ENCODE peak calls at places on chromosomes 16 and 17, in six cellular contexts. A is body of pancreas, F is epithelial cell of esophagus, N is glutamatergic neuron, U is fibroblast of villous mesenchyme, R is fibroblast of lung. Z is an unnamed sample.
A peak's percentile ranks its signal among the peaks of the same experiment; 100 is the strongest.

GRCh38 chr16:64008131-64008530 is 1113.7 kb downstream of the CDH11 start:
- DNase-seq in U (no peak), N (no peak), R (peak; percentile 2), A (no peak), F (no peak), Z (peak; percentile 0)

GRCh38 chr17:45231481-45232116 is 9.9 kb downstream of the FMNL1 start:
- DNase-seq in A (no peak), F (no peak), U (peak; percentile 34), R (no peak), N (peak; percentile 61), Z (no peak)

GRCh38 chr17:17028059-17028877 is 14.0 kb upstream of the MPRIP start:
- DNase-seq in A (peak; percentile 86), U (peak; percentile 83), F (peak; percentile 99), R (peak; percentile 51), N (peak; percentile 81), Z (peak; percentile 91)

GRCh38 chr16:54093281-54093680 is 193.3 kb downstream of the IRX3 start:
- DNase-seq in N (no peak), F (no peak), U (no peak), A (no peak), R (no peak), Z (no peak)

GRCh38 chr16:11601425-11601824 is 14.7 kb upstream of the LITAF start:
- DNase-seq in R (no peak), N (no peak), A (no peak), F (no peak), U (no peak), Z (no peak)

GRCh38 chr16:13883881-13884280 is 36.1 kb upstream of the ERCC4 start:
- DNase-seq in N (no peak), A (no peak), R (no peak), F (no peak), U (peak; percentile 10), Z (peak; percentile 19)

GRCh38 chr17:6461792-6462524 is 17.7 kb downstream of the PIMREG start:
- DNase-seq in F (no peak), N (no peak), R (no peak), A (no peak), U (no peak), Z (no peak)

GRCh38 chr16:11681977-11682654 is 13.9 kb downstream of the SNN start:
- DNase-seq in F (no peak), A (no peak), N (peak; percentile 63), R (no peak), U (no peak), Z (no peak)

GRCh38 chr17:79892457-79893236 is 53.4 kb upstream of the CBX4 start:
- DNase-seq in F (peak; percentile 58), U (no peak), A (no peak), R (no peak), N (peak; percentile 54), Z (no peak)

GRCh38 chr17:72273301-72274056 is 152.7 kb downstream of the SOX9 start:
- DNase-seq in A (no peak), R (peak; percentile 14), F (peak; percentile 93), N (no peak), U (no peak), Z (no peak)

GRCh38 chr17:77392376-77393273 is 251.9 kb downstream of the SEC14L1 start:
- DNase-seq in R (peak; percentile 75), N (no peak), U (peak; percentile 44), F (no peak), A (peak; percentile 64), Z (peak; percentile 74)

GRCh38 chr16:17375388-17376304 is 95.1 kb downstream of the XYLT1 start:
- DNase-seq in A (no peak), U (no peak), F (no peak), R (no peak), N (peak; percentile 33), Z (no peak)
- TF ChIP-seq CTCF in A (peak; percentile 5), U (no peak), F (no peak), R (no peak), N (no peak), Z (no peak)

GRCh38 chr16:81880816-81881215 is 101.7 kb downstream of the PLCG2 start:
- DNase-seq in A (no peak), U (no peak), F (no peak), N (no peak), R (no peak), Z (no peak)

GRCh38 chr16:81882559-81882958 is 103.5 kb downstream of the PLCG2 start:
- DNase-seq in R (no peak), F (no peak), U (no peak), A (no peak), N (no peak), Z (no peak)

GRCh38 chr16:81881228-81881627 is 102.1 kb downstream of the PLCG2 start:
- DNase-seq in U (no peak), N (no peak), R (no peak), A (no peak), F (no peak), Z (no peak)

GRCh38 chr16:81878529-81878928 is 99.4 kb downstream of the PLCG2 start:
- DNase-seq in F (no peak), R (no peak), N (no peak), U (no peak), A (no peak), Z (no peak)

DNA sequence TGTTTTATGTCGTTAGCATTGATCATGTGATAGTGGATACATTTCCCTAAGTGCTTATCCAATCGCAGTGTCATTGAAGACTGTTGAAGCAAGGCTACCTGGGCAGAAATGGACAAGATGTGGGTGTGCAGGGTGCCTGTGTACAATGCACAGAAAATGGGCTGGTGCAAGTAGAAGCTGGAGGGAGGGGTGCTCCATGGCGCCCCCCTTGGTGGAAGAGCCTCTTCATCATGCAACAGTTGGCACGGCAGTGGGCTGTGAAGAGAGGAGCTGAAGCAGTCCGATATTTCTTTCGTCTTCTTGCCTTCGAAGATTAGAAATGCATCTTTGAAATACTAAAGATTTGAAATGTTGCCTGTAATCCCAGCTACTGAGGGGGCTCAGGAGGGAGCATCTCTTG is 100.5 kb downstream of the PLCG2 start:
- DNase-seq in F (no peak), N (no peak), A (no peak), U (no peak), R (no peak), Z (no peak)
- TF ChIP-seq CTCF in F (no peak), N (peak; percentile 11), A (no peak), U (peak; percentile 33), R (no peak), Z (no peak)

GRCh38 chr17:42554250-42555121 is 1.8 kb downstream of the HSD17B1 start:
- DNase-seq in A (peak; percentile 89), R (peak; percentile 78), F (peak; percentile 60), N (peak; percentile 97), U (peak; percentile 89), Z (peak; percentile 68)
- TF ChIP-seq CTCF in A (no peak), R (no peak), F (no peak), N (no peak), U (no peak), Z (no peak)

DNA sequence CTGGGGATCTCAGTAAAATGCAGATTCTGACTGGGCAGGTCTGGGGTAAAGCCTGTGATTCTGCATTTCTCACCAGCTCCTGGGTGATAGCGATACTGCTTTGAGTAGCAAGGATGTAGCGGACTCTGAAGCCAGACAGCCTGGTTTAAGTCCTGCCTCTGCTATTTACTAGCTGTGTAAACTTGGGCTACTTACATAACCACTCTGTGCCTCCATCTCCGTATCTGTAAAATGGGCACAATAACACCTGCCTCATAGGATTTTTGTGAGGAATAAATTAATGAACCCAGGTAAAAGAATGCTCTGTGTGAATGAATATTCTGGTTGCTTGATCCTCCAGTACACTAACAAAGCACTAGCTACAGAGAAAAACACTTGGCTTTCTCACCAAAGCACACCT is 54.4 kb downstream of the TMEM132E start:
- DNase-seq in A (no peak), N (no peak), U (no peak), F (no peak), R (no peak), Z (no peak)
- TF ChIP-seq CTCF in A (no peak), N (no peak), U (no peak), F (no peak), R (no peak), Z (no peak)

DNA sequence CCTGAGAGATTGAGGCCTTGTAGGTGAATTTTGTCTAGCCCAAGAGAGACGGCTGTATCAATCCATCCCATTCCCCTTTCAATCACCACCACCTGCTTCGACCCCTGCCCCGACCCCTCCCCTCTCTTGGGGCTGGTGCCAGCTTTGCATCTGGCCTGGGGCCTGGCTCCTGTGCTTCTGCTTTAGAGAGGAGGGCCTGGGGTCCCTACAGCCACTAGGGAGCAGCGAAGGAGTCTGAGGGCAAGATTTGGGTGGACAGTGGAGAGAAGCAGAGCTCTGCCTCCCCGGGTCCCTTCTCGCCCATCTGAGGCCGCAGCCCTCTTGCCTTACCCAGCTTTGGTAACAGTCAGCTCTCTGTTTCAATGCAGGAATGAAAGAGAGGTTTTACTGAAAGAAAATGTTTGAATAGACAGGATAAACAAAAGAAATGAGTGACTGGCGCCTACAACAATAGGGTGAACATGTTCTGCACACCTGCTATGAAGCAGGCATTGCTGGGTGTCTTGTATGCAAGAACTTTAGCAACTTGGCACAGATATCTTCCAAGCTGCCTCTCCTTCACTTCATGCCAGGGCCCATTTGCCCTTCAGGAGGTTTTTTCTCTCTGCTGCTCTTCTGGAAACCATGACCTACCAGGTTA is 57.4 kb downstream of the SLC47A1 start:
- DNase-seq in A (no peak), R (no peak), N (no peak), F (no peak), U (no peak), Z (no peak)
- TF ChIP-seq CTCF in A (no peak), R (no peak), N (no peak), F (no peak), U (no peak), Z (no peak)

GRCh38 chr17:43632231-43632630 is 29.5 kb downstream of the MEOX1 start:
- DNase-seq in N (no peak), A (no peak), U (no peak), R (no peak), F (no peak), Z (no peak)
- TF ChIP-seq CTCF in N (no peak), A (no peak), U (no peak), R (no peak), F (no peak), Z (no peak)